ENCODE peak calls at places on chromosomes 7 and 10, in four cellular contexts. F is K562, Y is GM12878, N is HepG2. M is an unnamed sample.

GRCh38 chr10:91634246-91634645 is 1.4 kb upstream of the PPP1R3C start:
- DNase-seq in F (no peak), Y (no peak), N (no peak), M (no peak)

GRCh38 chr10:102982281-102982680 is 64.2 kb downstream of the CNNM2 start:
- DNase-seq in F (no peak), Y (no peak), N (no peak), M (no peak)

GRCh38 chr7:234712-235553 is 42.6 kb downstream of the FAM20C start:
- DNase-seq in F (no peak), Y (no peak), N (peak), M (no peak)

GRCh38 chr10:103682042-103682441 is 173.3 kb downstream of the SH3PXD2A start:
- DNase-seq in F (no peak), Y (no peak), N (no peak), M (no peak)

GRCh38 chr7:75638607-75639070 is 100.1 kb downstream of the HIP1 start:
- DNase-seq in F (no peak), Y (no peak), N (no peak), M (peak)

GRCh38 chr7:107170051-107170661 is 1.4 kb downstream of the HBP1 start:
- DNase-seq in F (no peak), Y (no peak), N (no peak), M (no peak)

GRCh38 chr7:96285579-96285978 is 36.3 kb downstream of the SLC25A13 start:
- DNase-seq in F (no peak), Y (no peak), N (no peak), M (no peak)

GRCh38 chr10:43961523-43962345 is 313.1 kb upstream of the ZNF32 start:
- DNase-seq in F (no peak), Y (no peak), N (no peak), M (no peak)

GRCh38 chr7:129438281-129438838 is 4.1 kb downstream of the STRIP2 start:
- DNase-seq in F (no peak), Y (no peak), N (no peak), M (no peak)

GRCh38 chr7:133320887-133321286 is 68.0 kb downstream of the EXOC4 start:
- DNase-seq in F (no peak), Y (no peak), N (no peak), M (no peak)

GRCh38 chr7:74334026-74334425 is 44.8 kb downstream of the CLIP2 start:
- DNase-seq in F (no peak), Y (no peak), N (no peak), M (no peak)

GRCh38 chr7:51666751-51667150 is 350.1 kb upstream of the COBL start:
- DNase-seq in F (no peak), Y (no peak), N (no peak), M (no peak)

GRCh38 chr10:4260483-4260882 is 475.5 kb upstream of the KLF6 start:
- DNase-seq in F (no peak), Y (no peak), N (no peak), M (no peak)

GRCh38 chr10:120600871-120601644 is 144.0 kb downstream of the PLPP4 start:
- DNase-seq in F (peak), Y (no peak), N (no peak), M (peak)

GRCh38 chr7:101017099-101017777 is 2.6 kb upstream of the MUC17 start:
- DNase-seq in F (peak), Y (peak), N (peak), M (peak)

GRCh38 chr7:46969303-46970130 is 612.4 kb downstream of the TNS3 start:
- DNase-seq in F (no peak), Y (no peak), N (no peak), M (no peak)

GRCh38 chr7:46970131-46970430 is 611.8 kb downstream of the TNS3 start:
- DNase-seq in F (no peak), Y (no peak), N (no peak), M (no peak)

GRCh38 chr7:46972205-46972604 is 609.7 kb downstream of the TNS3 start:
- DNase-seq in F (no peak), Y (no peak), N (no peak), M (no peak)

GRCh38 chr7:46975493-46975892 is 606.4 kb downstream of the TNS3 start:
- DNase-seq in F (no peak), Y (no peak), N (no peak), M (no peak)

GRCh38 chr7:46970486-46970885 is 611.4 kb downstream of the TNS3 start:
- DNase-seq in F (no peak), Y (no peak), N (no peak), M (no peak)
- TF ChIP-seq FOXK2 in F (no peak), Y (no peak), N (no peak), M (no peak)

GRCh38 chr7:156356551-156356950 is 284.0 kb upstream of the RNF32 start:
- DNase-seq in F (no peak), Y (no peak), N (no peak), M (no peak)
- TF ChIP-seq FOXK2 in F (no peak), Y (no peak), N (no peak), M (no peak)

GRCh38 chr10:89074120-89074519 is 83.5 kb downstream of the FAS start:
- DNase-seq in F (no peak), Y (no peak), N (no peak), M (no peak)
- TF ChIP-seq FOXK2 in F (no peak), Y (no peak), N (no peak), M (no peak)

GRCh38 chr7:16630654-16631053 is 14.9 kb downstream of the ANKMY2 start:
- DNase-seq in F (no peak), Y (no peak), N (no peak), M (no peak)

GRCh38 chr7:16626388-16626787 is 19.2 kb downstream of the ANKMY2 start:
- DNase-seq in F (no peak), Y (no peak), N (no peak), M (no peak)

DNA sequence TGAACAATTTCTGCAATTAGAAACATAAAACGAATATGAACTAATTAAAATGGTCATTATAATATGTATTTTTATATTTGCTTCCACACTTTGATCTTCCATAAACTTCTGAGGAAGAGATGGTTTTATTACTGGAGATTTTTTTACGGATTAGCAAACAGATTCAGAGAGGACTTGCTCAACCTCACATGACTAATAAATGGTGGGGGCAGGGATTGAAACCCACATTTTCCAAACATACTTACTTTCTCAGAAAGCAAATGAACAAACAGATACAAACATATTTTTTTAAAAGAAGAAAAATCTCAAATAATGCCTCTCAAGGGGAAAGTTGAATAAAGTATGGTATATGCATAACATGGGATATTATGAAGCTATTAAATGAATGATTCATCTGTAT is 18.3 kb downstream of the ANKMY2 start:
- DNase-seq in F (no peak), Y (no peak), N (no peak), M (no peak)
- TF ChIP-seq FOXK2 in F (no peak), Y (no peak), N (no peak), M (no peak)

GRCh38 chr7:43484678-43485355 is 98.1 kb upstream of the STK17A start:
- DNase-seq in F (no peak), Y (no peak), N (no peak), M (no peak)

GRCh38 chr7:43479543-43479942 is 103.4 kb upstream of the STK17A start:
- DNase-seq in F (no peak), Y (no peak), N (no peak), M (no peak)

GRCh38 chr7:43482679-43483252 is 100.1 kb upstream of the STK17A start:
- DNase-seq in F (no peak), Y (no peak), N (peak), M (no peak)

GRCh38 chr7:43480581-43480980 is 102.3 kb upstream of the STK17A start:
- DNase-seq in F (no peak), Y (no peak), N (no peak), M (no peak)

GRCh38 chr7:43481905-43482678 is 100.8 kb upstream of the STK17A start:
- DNase-seq in F (no peak), Y (no peak), N (no peak), M (no peak)
- TF ChIP-seq FOXK2 in F (no peak), Y (no peak), N (no peak), M (no peak)

GRCh38 chr10:133039823-133040704 is 47.7 kb upstream of the ADGRA1 start:
- DNase-seq in F (no peak), Y (no peak), N (no peak), M (no peak)

GRCh38 chr10:133038276-133038823 is 49.4 kb upstream of the ADGRA1 start:
- DNase-seq in F (no peak), Y (no peak), N (no peak), M (no peak)

GRCh38 chr10:133042061-133042460 is 45.7 kb upstream of the ADGRA1 start:
- DNase-seq in F (no peak), Y (no peak), N (no peak), M (no peak)

GRCh38 chr10:133041101-133041500 is 46.6 kb upstream of the ADGRA1 start:
- DNase-seq in F (no peak), Y (no peak), N (no peak), M (no peak)

DNA sequence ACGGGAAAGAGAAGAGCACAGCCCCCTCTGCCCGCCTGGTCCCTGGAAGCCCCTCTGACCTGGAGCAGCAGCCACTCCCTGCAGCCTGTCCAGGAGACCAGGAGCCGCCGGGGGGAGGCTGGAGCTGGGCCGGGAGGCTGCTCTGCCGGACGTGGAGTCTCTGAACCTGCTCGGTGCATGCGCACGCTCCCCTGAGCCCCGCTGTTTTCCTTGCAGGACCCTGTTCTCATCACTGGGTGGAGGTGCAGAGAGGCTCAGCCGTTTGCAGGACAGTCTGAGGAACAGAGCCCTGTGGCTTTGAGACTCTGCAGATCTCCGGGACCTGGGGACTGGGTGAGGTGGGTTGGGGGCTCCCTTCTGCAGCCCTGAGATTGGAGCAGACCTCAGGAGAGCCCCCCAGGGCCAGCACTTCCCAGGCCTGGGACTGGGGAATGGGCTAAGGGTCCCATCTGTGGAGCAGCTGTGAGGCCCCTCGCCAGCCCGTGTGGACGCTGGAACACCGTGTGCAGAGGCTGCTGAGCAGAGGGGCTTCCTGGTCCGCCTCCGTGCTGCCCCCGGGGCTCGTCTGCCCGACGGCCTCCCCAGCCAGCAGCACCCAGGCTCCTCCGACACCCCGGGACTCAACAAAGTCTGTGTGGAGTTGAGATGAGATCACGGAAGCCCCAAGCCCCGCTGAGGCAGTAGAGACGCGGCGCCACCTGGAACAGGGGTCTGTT is 48.5 kb upstream of the ADGRA1 start:
- DNase-seq in F (peak), Y (no peak), N (no peak), M (no peak)
- TF ChIP-seq FOXK2 in F (no peak), Y (no peak), N (no peak), M (no peak)

GRCh38 chr10:100810091-100810834 is 64.9 kb downstream of the PAX2 start:
- DNase-seq in F (no peak), Y (no peak), N (no peak), M (no peak)
- TF ChIP-seq FOXK2 in F (no peak), Y (no peak), N (no peak), M (no peak)

DNA sequence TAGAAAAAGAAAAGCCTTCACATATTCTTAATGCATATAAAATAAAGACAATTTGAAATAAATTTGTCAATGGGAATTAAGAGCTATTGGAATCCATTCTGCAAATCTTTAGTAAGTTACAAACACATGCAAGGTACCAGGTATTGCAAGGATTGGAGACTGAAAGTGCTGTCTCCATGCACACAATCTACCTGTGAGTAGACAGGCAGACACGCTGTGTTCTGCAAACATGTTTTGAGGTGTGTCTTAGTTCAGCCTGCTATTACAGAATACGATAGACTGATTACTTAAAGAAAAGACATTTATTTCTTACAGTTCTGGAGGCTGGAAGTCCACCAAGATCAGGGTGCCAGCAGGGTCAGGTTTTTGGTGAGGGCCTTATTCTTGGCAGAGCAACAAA is 10.0 kb downstream of the NMT2 start:
- DNase-seq in F (no peak), Y (no peak), N (no peak), M (no peak)
- TF ChIP-seq FOXK2 in F (no peak), Y (no peak), N (no peak), M (no peak)

GRCh38 chr10:84447701-84448400 is 119.5 kb downstream of the CCSER2 start:
- DNase-seq in F (no peak), Y (no peak), N (no peak), M (no peak)

GRCh38 chr10:84452006-84452405 is 123.6 kb downstream of the CCSER2 start:
- DNase-seq in F (no peak), Y (no peak), N (no peak), M (no peak)
- TF ChIP-seq FOXK2 in F (no peak), Y (no peak), N (no peak), M (no peak)

GRCh38 chr7:117269417-117269816 is 53.4 kb downstream of the WNT2 start:
- DNase-seq in F (no peak), Y (no peak), N (no peak), M (no peak)
- TF ChIP-seq FOXK2 in F (no peak), Y (no peak), N (no peak), M (no peak)

M was measured in HEK293T.